ENCODE peak calls at places on chromosomes 1 and 21, in four cellular contexts. S is bronchial epithelial cell, I is psoas muscle, V is Peyer's patch. N is an unnamed sample. For H3K36me3, the result is how much of the 10 kb centered on the place peaks cover.

GRCh38 chr1:207259391-207259790 is 62.1 kb upstream of the CD55 start:
- DNase-seq in S (peak), V (peak), I (no peak), N (no peak)

GRCh38 chr1:226654046-226654445 is 85.0 kb downstream of the ITPKB start:
- DNase-seq in I (peak), S (no peak), V (no peak), N (peak)

GRCh38 chr1:27099904-27100796 is 54.8 kb downstream of the SLC9A1 start:
- DNase-seq in V (no peak), S (peak), I (peak), N (no peak)

GRCh38 chr21:16264314-16264713 is 534.5 kb downstream of the USP25 start:
- DNase-seq in I (no peak), S (no peak), V (no peak), N (no peak)

GRCh38 chr1:28886731-28887417 is 27.5 kb upstream of the EPB41 start:
- DNase-seq in I (peak), V (peak), S (peak), N (peak)

GRCh38 chr21:43812139-43812821 is 22.9 kb downstream of the RRP1 start:
- DNase-seq in V (no peak), I (peak), S (peak), N (no peak)

GRCh38 chr1:64986903-64987871 is 20.8 kb upstream of the JAK1 start:
- DNase-seq in V (no peak), I (no peak), S (peak), N (peak)

GRCh38 chr21:44984428-44984791 is 44.6 kb downstream of the SLX9 start:
- DNase-seq in S (no peak), I (peak), V (no peak), N (no peak)

GRCh38 chr1:21706151-21706835 is 37.1 kb upstream of the RAP1GAP start:
- DNase-seq in V (no peak), S (no peak), I (no peak), N (no peak)

GRCh38 chr21:35470522-35470921 is 421.4 kb upstream of the RUNX1 start:
- DNase-seq in S (no peak), I (no peak), V (no peak), N (no peak)

GRCh38 chr1:161335796-161336195 is 21.6 kb downstream of the SDHC start:
- DNase-seq in V (no peak), I (no peak), S (no peak), N (no peak)
- H3K36me3 ChIP-seq in V (half or more), I (under half), S (under half), N (under half)

GRCh38 chr1:20426371-20426770 is 59.6 kb downstream of the CAMK2N1 start:
- DNase-seq in V (peak), I (no peak), S (no peak), N (no peak)
- H3K4me3 ChIP-seq in V (no peak), I (no peak), S (no peak), N (no peak)

DNA sequence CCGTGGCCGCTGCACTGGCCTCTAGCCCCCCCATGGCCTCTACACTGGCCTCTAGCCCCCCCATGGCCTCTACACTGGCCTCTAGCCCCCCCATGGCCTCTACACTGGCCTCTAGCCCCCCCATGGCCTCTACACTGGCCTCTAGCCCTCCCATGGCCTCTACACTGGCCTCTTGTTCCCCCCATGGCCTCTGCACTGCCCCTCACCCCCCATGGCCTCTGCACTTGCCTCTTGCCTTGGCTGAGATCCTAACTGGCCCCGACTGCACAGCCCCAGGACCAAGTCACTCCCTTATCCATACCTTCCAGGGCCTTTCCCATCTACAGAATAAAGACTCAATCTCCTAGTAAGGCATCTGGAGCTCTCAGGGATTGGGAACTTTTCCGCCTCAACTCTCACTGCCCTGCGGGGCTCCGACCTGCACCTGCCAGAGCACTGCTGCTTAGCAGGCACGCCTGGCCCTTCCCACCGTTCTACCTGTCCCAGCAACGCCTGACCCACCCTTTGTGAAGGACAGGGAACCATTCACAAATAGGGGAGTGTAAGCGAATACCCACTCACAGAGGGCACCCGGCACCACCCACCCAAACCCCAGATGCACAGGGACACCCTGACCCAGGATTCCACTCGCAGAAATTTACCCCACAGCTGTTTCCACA is 38.8 kb downstream of the ACOT7 start:
- DNase-seq in V (no peak), I (no peak), S (no peak), N (no peak)
- TF ChIP-seq CTCF in V (no peak), I (no peak), S (no peak), N (no peak)

GRCh38 chr1:175470078-175470477 is 273.3 kb downstream of the TNR start:
- DNase-seq in V (no peak), I (no peak), S (no peak), N (no peak)
- H3K36me3 ChIP-seq in V (under half), I (under half), S (under half), N (under half)

GRCh38 chr1:220887868-220888664 is 8.8 kb downstream of the HLX start:
- DNase-seq in I (no peak), V (no peak), S (no peak), N (no peak)

GRCh38 chr1:220886470-220887201 is 7.4 kb downstream of the HLX start:
- DNase-seq in V (no peak), I (no peak), S (no peak), N (no peak)

GRCh38 chr1:220885971-220886370 is 6.7 kb downstream of the HLX start:
- DNase-seq in S (no peak), V (no peak), I (no peak), N (no peak)

GRCh38 chr1:220888665-220888986 is 9.4 kb downstream of the HLX start:
- DNase-seq in V (no peak), S (no peak), I (no peak), N (no peak)

DNA sequence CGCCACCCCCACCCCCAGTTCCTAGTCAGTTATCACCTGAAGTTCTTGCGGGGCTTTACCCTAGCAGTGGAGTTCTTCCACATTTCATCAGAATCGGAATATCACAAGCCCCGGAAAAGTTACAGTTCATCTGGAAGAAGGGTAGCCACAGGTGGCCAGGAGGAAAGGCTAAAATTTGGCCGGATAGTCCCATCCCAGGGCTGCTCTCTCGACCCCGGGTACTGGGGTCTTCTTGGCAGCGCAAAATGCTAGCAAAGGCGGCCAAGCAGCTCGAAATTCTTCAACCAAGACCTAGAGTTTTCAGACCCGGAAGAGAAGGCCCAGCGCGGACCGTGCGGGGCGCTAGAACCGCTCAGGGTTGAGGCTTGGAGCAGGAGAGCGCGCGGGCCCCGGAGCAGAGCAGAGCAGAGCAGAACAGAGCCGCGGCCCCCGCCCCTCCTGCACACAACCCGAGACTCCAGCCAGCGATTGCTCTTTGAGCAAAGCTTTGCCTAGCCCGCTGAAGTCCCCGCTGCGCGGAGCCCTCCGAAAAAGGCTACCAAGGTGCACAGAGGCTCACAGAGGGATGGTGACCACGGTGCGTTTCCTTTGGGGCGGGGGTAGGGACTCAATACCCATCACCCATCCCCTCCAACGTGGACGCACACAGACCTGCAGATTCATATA is 8.1 kb downstream of the HLX start:
- DNase-seq in S (no peak), I (no peak), V (no peak), N (no peak)
- H3K4me3 ChIP-seq in S (no peak), I (peak), V (no peak), N (no peak)

N was measured in Caco-2.